ENCODE peak calls at places on chromosome 9, in nine cellular contexts. I, W, J, N, U, O, F, B and Q are unnamed samples.

GRCh38 chr9:136964171-136964689 is 12.2 kb downstream of the LCN12 start:
- DNase-seq in I (no peak), W (no peak), J (no peak), N (no peak), U (no peak), O (no peak), F (no peak), B (no peak), Q (no peak)

GRCh38 chr9:35798658-35799366 is 7.4 kb downstream of the NPR2 start:
- DNase-seq in I (no peak), W (peak; percentile 73), J (no peak), N (peak; percentile 21), U (no peak), O (peak; percentile 40), F (no peak), B (no peak), Q (no peak)

GRCh38 chr9:98229620-98230019 is 25.8 kb downstream of the TBC1D2 start:
- DNase-seq in I (no peak), W (no peak), J (no peak), N (no peak), U (no peak), O (no peak), F (no peak), B (no peak), Q (no peak)

GRCh38 chr9:110370316-110370715 is 32.7 kb upstream of the TXNDC8 start:
- DNase-seq in I (no peak), W (peak; percentile 28), J (no peak), N (peak; percentile 3), U (no peak), O (no peak), F (no peak), B (no peak), Q (no peak)

GRCh38 chr9:137095664-137096517 is 9.1 kb downstream of the MAN1B1 start:
- DNase-seq in I (no peak), W (no peak), J (no peak), N (no peak), U (peak; percentile 92), O (no peak), F (no peak), B (peak; percentile 88), Q (no peak)

GRCh38 chr9:124517600-124517999 is 10.4 kb upstream of the NR5A1 start:
- DNase-seq in I (no peak), W (no peak), J (no peak), N (no peak), U (no peak), O (no peak), F (no peak), B (no peak), Q (no peak)

GRCh38 chr9:111016046-111017026 is 21.9 kb downstream of the LPAR1 start:
- DNase-seq in I (no peak), W (no peak), J (no peak), N (peak; percentile 71), U (no peak), O (no peak), F (no peak), B (no peak), Q (no peak)

GRCh38 chr9:114308361-114308950 is 14.4 kb upstream of the ORM1 start:
- DNase-seq in I (peak; percentile 76), W (no peak), J (no peak), N (no peak), U (no peak), O (no peak), F (no peak), B (no peak), Q (peak; percentile 83)

GRCh38 chr9:9790216-9790872 is 822.5 kb downstream of the PTPRD start:
- DNase-seq in I (no peak), W (peak; percentile 63), J (no peak), N (peak; percentile 21), U (no peak), O (no peak), F (peak; percentile 3), B (no peak), Q (no peak)

GRCh38 chr9:4475301-4475700 is 15.0 kb upstream of the SLC1A1 start:
- DNase-seq in I (no peak), W (no peak), J (no peak), N (peak; percentile 64), U (no peak), O (no peak), F (no peak), B (no peak), Q (no peak)

GRCh38 chr9:133792721-133793470 is 54.7 kb upstream of the SARDH start:
- DNase-seq in I (peak; percentile 93), W (peak; percentile 39), J (peak; percentile 16), N (peak; percentile 92), U (peak; percentile 44), O (peak; percentile 54), F (peak; percentile 31), B (peak; percentile 65), Q (no peak)

GRCh38 chr9:128862401-128862851 is 19.3 kb downstream of the KYAT1 start:
- DNase-seq in I (no peak), W (no peak), J (no peak), N (no peak), U (no peak), O (no peak), F (no peak), B (no peak), Q (no peak)

GRCh38 chr9:78235296-78235770 is 542 bp upstream of the CEP78 start:
- DNase-seq in I (no peak), W (no peak), J (no peak), N (peak; percentile 58), U (no peak), O (no peak), F (no peak), B (no peak), Q (no peak)

GRCh38 chr9:11933926-11934325 is 759.3 kb upstream of the TYRP1 start:
- DNase-seq in I (no peak), W (peak; percentile 78), J (no peak), N (peak; percentile 65), U (no peak), O (no peak), F (no peak), B (no peak), Q (no peak)

GRCh38 chr9:15612962-15613361 is 60.1 kb downstream of the CCDC171 start:
- DNase-seq in I (no peak), W (no peak), J (no peak), N (no peak), U (no peak), O (no peak), F (no peak), B (no peak), Q (no peak)

GRCh38 chr9:87564706-87565335 is 67.2 kb downstream of the DAPK1 start:
- DNase-seq in I (no peak), W (no peak), J (no peak), N (no peak), U (no peak), O (no peak), F (no peak), B (no peak), Q (no peak)

GRCh38 chr9:38417003-38417965 is 7.0 kb downstream of the IGFBPL1 start:
- DNase-seq in I (no peak), W (no peak), J (peak; percentile 35), N (peak; percentile 32), U (no peak), O (no peak), F (no peak), B (peak; percentile 33), Q (no peak)

GRCh38 chr9:88874391-88874790 is 116.9 kb upstream of the S1PR3 start:
- DNase-seq in I (no peak), W (peak; percentile 16), J (no peak), N (peak; percentile 66), U (no peak), O (no peak), F (no peak), B (no peak), Q (no peak)

GRCh38 chr9:132008184-132008781 is 71.4 kb downstream of the MED27 start:
- DNase-seq in I (no peak), W (no peak), J (peak; percentile 15), N (peak; percentile 56), U (no peak), O (no peak), F (no peak), B (no peak), Q (no peak)

GRCh38 chr9:123778232-123778902 is 151.6 kb downstream of the DENND1A start:
- DNase-seq in I (no peak), W (no peak), J (no peak), N (no peak), U (no peak), O (no peak), F (no peak), B (no peak), Q (no peak)

GRCh38 chr9:77987104-77987656 is 44.4 kb downstream of the GNAQ start:
- DNase-seq in I (no peak), W (no peak), J (no peak), N (no peak), U (no peak), O (no peak), F (no peak), B (no peak), Q (no peak)

GRCh38 chr9:96874947-96875459 is 20.7 kb upstream of the ZNF782 start:
- DNase-seq in I (no peak), W (peak; percentile 94), J (peak; percentile 51), N (peak; percentile 10), U (peak; percentile 83), O (peak; percentile 71), F (no peak), B (peak; percentile 27), Q (no peak)

GRCh38 chr9:114417511-114417910 is 29.7 kb upstream of the AKNA start:
- DNase-seq in I (no peak), W (peak; percentile 60), J (no peak), N (peak; percentile 59), U (no peak), O (no peak), F (no peak), B (no peak), Q (no peak)

GRCh38 chr9:31040565-31040964 is 1343.9 kb upstream of the ACO1 start:
- DNase-seq in I (no peak), W (no peak), J (no peak), N (no peak), U (no peak), O (no peak), F (no peak), B (no peak), Q (no peak)

GRCh38 chr9:127036437-127036836 is 86.0 kb downstream of the ANGPTL2 start:
- DNase-seq in I (peak; percentile 51), W (no peak), J (no peak), N (no peak), U (no peak), O (no peak), F (no peak), B (no peak), Q (no peak)

GRCh38 chr9:137314561-137315560 is 12.8 kb upstream of the NRARP start:
- DNase-seq in I (peak; percentile 88), W (no peak), J (no peak), N (no peak), U (no peak), O (no peak), F (no peak), B (no peak), Q (no peak)

GRCh38 chr9:82488702-82489578 is 500.4 kb downstream of the SPATA31D1 start:
- DNase-seq in I (no peak), W (no peak), J (no peak), N (peak; percentile 97), U (no peak), O (peak; percentile 60), F (no peak), B (no peak), Q (no peak)

GRCh38 chr9:573551-574410 is 267.7 kb upstream of the DMRT1 start:
- DNase-seq in I (no peak), W (no peak), J (no peak), N (no peak), U (no peak), O (no peak), F (no peak), B (no peak), Q (no peak)

GRCh38 chr9:127523312-127523851 is 72.1 kb downstream of the LRSAM1 start:
- DNase-seq in I (no peak), W (peak; percentile 67), J (peak; percentile 50), N (peak; percentile 47), U (no peak), O (no peak), F (no peak), B (peak; percentile 23), Q (no peak)